ENCODE peak calls at places on chromosomes 16 and 17, in five cellular contexts. L is PC-9, M is tibial artery, E is colonic mucosa, V is aorta. R is an unnamed sample.
A peak's percentile ranks its signal among the peaks of the same experiment; 100 is the strongest.

GRCh38 chr16:52149003-52149402 is 397.9 kb downstream of the TOX3 start:
- DNase-seq in L (no peak), M (no peak), E (no peak), V (no peak), R (no peak)

GRCh38 chr16:88619859-88620655 is 18.3 kb upstream of the IL17C start:
- DNase-seq in L (peak; percentile 21), M (no peak), E (no peak), V (no peak), R (no peak)

GRCh38 chr16:87086156-87086555 is 231.0 kb downstream of the C16orf95 start:
- DNase-seq in L (no peak), M (no peak), E (no peak), V (no peak), R (no peak)

GRCh38 chr17:4375039-4375748 is 8.7 kb upstream of the UBE2G1 start:
- DNase-seq in L (no peak), M (no peak), E (no peak), V (no peak), R (no peak)

GRCh38 chr17:60939318-60939717 is 261.7 kb downstream of the BCAS3 start:
- DNase-seq in L (no peak), M (no peak), E (no peak), V (no peak), R (no peak)

GRCh38 chr17:81912441-81913309 is 1.5 kb upstream of the PCYT2 start:
- DNase-seq in L (peak; percentile 91), M (no peak), E (no peak), V (no peak), R (no peak)

GRCh38 chr16:30113031-30113710 is at the start of gene GDPD3:
- DNase-seq in L (no peak), M (no peak), E (peak; percentile 90), V (no peak), R (no peak)

GRCh38 chr17:304461-304860 is 48.1 kb downstream of the RPH3AL start:
- DNase-seq in L (no peak), M (no peak), E (no peak), V (peak; percentile 48), R (peak; percentile 37)

GRCh38 chr17:44541884-44542581 is 15.3 kb upstream of the FZD2 start:
- DNase-seq in L (peak; percentile 36), M (no peak), E (no peak), V (no peak), R (no peak)

GRCh38 chr17:44792276-44792675 is 33.5 kb downstream of the ADAM11 start:
- DNase-seq in L (no peak), M (no peak), E (no peak), V (no peak), R (no peak)

GRCh38 chr17:13393841-13394710 is 207.7 kb downstream of the HS3ST3A1 start:
- DNase-seq in L (no peak), M (no peak), E (no peak), V (no peak), R (no peak)

GRCh38 chr17:18033442-18034099 is 5.4 kb downstream of the ATPAF2 start:
- DNase-seq in L (peak; percentile 82), M (no peak), E (peak; percentile 67), V (no peak), R (no peak)

GRCh38 chr17:4747847-4748246 is 8.1 kb upstream of the CXCL16 start:
- DNase-seq in L (no peak), M (no peak), E (no peak), V (peak; percentile 61), R (no peak)

GRCh38 chr17:79905832-79906231 is 66.6 kb upstream of the CBX4 start:
- DNase-seq in L (peak; percentile 76), M (no peak), E (no peak), V (no peak), R (no peak)

GRCh38 chr17:2025220-2025621 is at the start of gene RTN4RL1:
- DNase-seq in L (peak; percentile 60), M (peak; percentile 68), E (peak; percentile 62), V (peak; percentile 83), R (peak; percentile 64)

GRCh38 chr16:48081656-48082055 is 74.1 kb downstream of the ABCC12 start:
- DNase-seq in L (peak; percentile 70), M (no peak), E (no peak), V (no peak), R (no peak)

GRCh38 chr16:17225551-17225950 is 245.2 kb downstream of the XYLT1 start:
- DNase-seq in L (no peak), M (no peak), E (no peak), V (no peak), R (no peak)

GRCh38 chr17:28956861-28957260 is 5.5 kb upstream of the PHF12 start:
- DNase-seq in L (no peak), M (no peak), E (no peak), V (no peak), R (no peak)

GRCh38 chr16:70805787-70806186 is 4.8 kb upstream of the VAC14 start:
- DNase-seq in L (no peak), M (no peak), E (no peak), V (no peak), R (no peak)

GRCh38 chr17:45857977-45858708 is 13.5 kb downstream of the SPPL2C start:
- DNase-seq in L (no peak), M (no peak), E (no peak), V (no peak), R (no peak)

GRCh38 chr16:47721016-47721673 is 260.0 kb downstream of the PHKB start:
- DNase-seq in L (no peak), M (no peak), E (no peak), V (no peak), R (no peak)

GRCh38 chr16:35599429-35600165 is 2140.2 kb downstream of the TP53TG3F start:
- DNase-seq in L (no peak), M (no peak), E (no peak), V (no peak), R (no peak)

GRCh38 chr16:22352119-22352518 is 22.3 kb downstream of the CDR2 start:
- DNase-seq in L (no peak), M (no peak), E (no peak), V (no peak), R (no peak)

GRCh38 chr16:53899471-53899870 is 195.5 kb downstream of the FTO start:
- DNase-seq in L (no peak), M (no peak), E (no peak), V (no peak), R (no peak)

GRCh38 chr17:57597531-57598453 is 147.3 kb downstream of the CCDC182 start:
- DNase-seq in L (peak; percentile 48), M (peak; percentile 53), E (peak; percentile 72), V (peak; percentile 83), R (peak; percentile 75)

GRCh38 chr16:68445458-68445857 is 2.9 kb downstream of the SMPD3 start:
- DNase-seq in L (peak; percentile 65), M (no peak), E (peak; percentile 81), V (peak; percentile 51), R (no peak)

GRCh38 chr16:10312784-10313724 is 72.8 kb upstream of the ATF7IP2 start:
- DNase-seq in L (no peak), M (no peak), E (no peak), V (no peak), R (no peak)

GRCh38 chr16:13631916-13632315 is 288.0 kb upstream of the ERCC4 start:
- DNase-seq in L (no peak), M (no peak), E (no peak), V (no peak), R (no peak)

GRCh38 chr17:45676695-45677094 is 107.4 kb upstream of the CRHR1 start:
- DNase-seq in L (no peak), M (no peak), E (no peak), V (no peak), R (no peak)

GRCh38 chr16:71500964-71501363 is 11.8 kb upstream of the ZNF19 start:
- DNase-seq in L (no peak), M (no peak), E (no peak), V (no peak), R (no peak)

GRCh38 chr16:23519282-23519681 is 9.0 kb upstream of the GGA2 start:
- DNase-seq in L (no peak), M (no peak), E (no peak), V (no peak), R (no peak)
- H3K4me1 ChIP-seq in L (no peaks in the 10 kb centered on the region), M (no peaks in the 10 kb centered on the region), E (no peaks in the 10 kb centered on the region), V (no peaks in the 10 kb centered on the region), R (no peaks in the 10 kb centered on the region)

DNA sequence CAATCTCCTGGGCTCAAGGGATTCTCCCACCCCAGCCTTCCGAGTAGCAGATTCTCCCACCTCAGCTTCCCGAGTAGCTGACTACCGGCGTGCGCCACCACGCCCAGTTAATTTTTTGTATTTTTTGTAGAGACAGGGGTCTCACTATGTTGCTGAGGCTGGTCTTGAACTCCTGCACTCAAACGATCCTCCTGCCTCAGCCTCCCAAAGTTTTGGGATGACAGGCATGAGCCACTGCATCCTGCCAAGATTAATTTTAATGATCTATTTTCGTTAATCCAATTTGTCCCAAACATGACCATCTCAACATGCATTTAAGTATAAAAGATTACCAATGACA is 1.2 kb downstream of the ZC3H7A start:
- DNase-seq in L (no peak), M (no peak), E (no peak), V (no peak), R (no peak)
- H3K27ac ChIP-seq in L (no peak overlapping the region), M (peak overlapping the region; percentile 96), E (peak overlapping the region; percentile 91), V (no peak overlapping the region), R (peak overlapping the region; percentile 99)

GRCh38 chr17:40313660-40314556 is 4.9 kb downstream of the RARA start:
- DNase-seq in L (no peak), M (no peak), E (no peak), V (peak; percentile 45), R (no peak)

GRCh38 chr17:40314557-40314953 is 5.6 kb downstream of the RARA start:
- DNase-seq in L (peak; percentile 95), M (peak; percentile 92), E (peak; percentile 90), V (peak; percentile 96), R (peak; percentile 93)

GRCh38 chr17:40311575-40311974 is 2.6 kb downstream of the RARA start:
- DNase-seq in L (peak; percentile 89), M (peak; percentile 77), E (peak; percentile 65), V (peak; percentile 80), R (peak; percentile 70)

GRCh38 chr17:40312131-40312731 is 3.3 kb downstream of the RARA start:
- DNase-seq in L (peak; percentile 72), M (peak; percentile 69), E (no peak), V (peak; percentile 90), R (peak; percentile 81)

GRCh38 chr17:40312893-40313659 is 4.1 kb downstream of the RARA start:
- DNase-seq in L (no peak), M (no peak), E (no peak), V (no peak), R (no peak)
- H3K4me1 ChIP-seq in L (peaks cover 92% of the 10 kb centered on the region), M (peaks cover 4% of the 10 kb centered on the region), E (peaks cover 33% of the 10 kb centered on the region), V (peaks cover 15% of the 10 kb centered on the region), R (peaks cover 78% of the 10 kb centered on the region)

DNA sequence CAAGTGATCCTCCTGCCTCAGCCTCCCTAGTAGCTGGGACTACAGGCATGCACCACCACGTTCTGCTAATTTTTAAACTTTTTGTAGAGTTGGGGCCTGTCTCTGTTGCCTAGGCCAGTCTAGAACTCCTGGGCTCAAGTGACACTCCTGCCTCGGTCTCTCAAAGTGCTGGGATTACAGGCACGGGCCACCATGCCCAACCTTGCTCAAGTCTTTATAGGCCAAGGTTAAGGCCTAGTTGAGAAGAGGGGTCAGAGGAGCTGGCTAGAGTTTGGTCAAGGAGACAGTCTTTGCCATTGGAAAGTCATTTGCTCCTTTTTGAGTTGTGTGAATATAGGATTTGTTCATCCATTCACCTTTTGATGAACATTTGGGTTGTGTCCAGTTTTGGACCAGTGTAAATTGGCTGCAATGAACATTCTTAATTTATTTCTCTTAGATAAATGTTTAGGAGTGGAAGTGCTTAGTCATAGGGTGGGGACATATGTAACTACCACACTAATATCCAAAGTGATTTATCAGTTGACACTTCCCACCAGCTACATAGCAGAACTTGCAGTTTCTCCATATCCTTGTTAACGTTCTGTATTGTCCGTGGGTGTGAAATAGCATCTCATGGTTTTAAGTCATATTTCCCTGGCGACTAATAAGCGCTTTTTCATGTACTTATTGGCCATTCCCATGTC is 30.7 kb upstream of the ARHGAP17 start:
- DNase-seq in L (no peak), M (no peak), E (no peak), V (no peak), R (no peak)
- H3K27ac ChIP-seq in L (no peak overlapping the region), M (no peak overlapping the region), E (no peak overlapping the region), V (no peak overlapping the region), R (no peak overlapping the region)

GRCh38 chr16:69498926-69499325 is 66.8 kb upstream of the NFAT5 start:
- DNase-seq in L (no peak), M (no peak), E (no peak), V (no peak), R (no peak)
- H3K4me1 ChIP-seq in L (no peaks in the 10 kb centered on the region), M (no peaks in the 10 kb centered on the region), E (no peaks in the 10 kb centered on the region), V (no peaks in the 10 kb centered on the region), R (no peaks in the 10 kb centered on the region)

R was measured in heart left ventricle.